ENCODE peak calls at places on chromosomes 12 and 14, in five cellular contexts. One of them, this sample, is unnamed.

GRCh38 chr12:62919827-62920226 is 15.1 kb downstream of the PPM1H start:
- DNase-seq in A549: no peak
- DNase-seq in AG09309: peak
- DNase-seq in fibroblast of mammary gland: peak
- DNase-seq in GM12878: no peak
- DNase-seq in this sample: peak

GRCh38 chr14:100524933-100525243 is 62.3 kb downstream of the BEGAIN start:
- DNase-seq in fibroblast of mammary gland: peak
- DNase-seq in A549: peak
- DNase-seq in GM12878: no peak
- DNase-seq in AG09309: no peak
- DNase-seq in this sample: peak

GRCh38 chr14:74792249-74793039 is 29.3 kb downstream of the YLPM1 start:
- DNase-seq in GM12878: no peak
- DNase-seq in fibroblast of mammary gland: peak
- DNase-seq in A549: no peak
- DNase-seq in AG09309: no peak
- DNase-seq in this sample: peak

GRCh38 chr12:80282761-80283160 is 161.3 kb upstream of the PTPRQ start:
- DNase-seq in A549: no peak
- DNase-seq in GM12878: no peak
- DNase-seq in AG09309: peak
- DNase-seq in fibroblast of mammary gland: peak
- DNase-seq in this sample: peak

GRCh38 chr12:131826064-131826928 is 1.9 kb upstream of the MMP17 start:
- DNase-seq in fibroblast of mammary gland: no peak
- DNase-seq in GM12878: no peak
- DNase-seq in A549: no peak
- DNase-seq in AG09309: no peak
- DNase-seq in this sample: no peak

GRCh38 chr12:27549231-27549800 is 25.3 kb downstream of the PPFIBP1 start:
- DNase-seq in AG09309: no peak
- DNase-seq in GM12878: no peak
- DNase-seq in fibroblast of mammary gland: peak
- DNase-seq in A549: peak
- DNase-seq in this sample: peak

GRCh38 chr14:97776890-97777564 is 979.8 kb downstream of the VRK1 start:
- DNase-seq in fibroblast of mammary gland: no peak
- DNase-seq in GM12878: no peak
- DNase-seq in AG09309: no peak
- DNase-seq in A549: no peak
- DNase-seq in this sample: no peak

GRCh38 chr14:88802596-88802995 is 9.8 kb upstream of the EML5 start:
- DNase-seq in A549: no peak
- DNase-seq in GM12878: no peak
- DNase-seq in AG09309: no peak
- DNase-seq in fibroblast of mammary gland: no peak
- DNase-seq in this sample: peak

GRCh38 chr12:96246926-96247566 is 52.9 kb downstream of the ELK3 start:
- DNase-seq in AG09309: no peak
- DNase-seq in GM12878: no peak
- DNase-seq in A549: no peak
- DNase-seq in fibroblast of mammary gland: no peak
- DNase-seq in this sample: no peak

GRCh38 chr14:99722741-99723140 is 38.6 kb downstream of the CYP46A1 start:
- DNase-seq in A549: no peak
- DNase-seq in AG09309: no peak
- DNase-seq in GM12878: no peak
- DNase-seq in fibroblast of mammary gland: no peak
- DNase-seq in this sample: no peak

GRCh38 chr14:62064741-62065323 is 302.6 kb downstream of the SNAPC1 start:
- DNase-seq in AG09309: no peak
- DNase-seq in fibroblast of mammary gland: no peak
- DNase-seq in GM12878: no peak
- DNase-seq in A549: no peak
- DNase-seq in this sample: no peak

GRCh38 chr14:67566908-67567307 is 33.2 kb downstream of the PIGH start:
- DNase-seq in GM12878: no peak
- DNase-seq in AG09309: peak
- DNase-seq in A549: no peak
- DNase-seq in fibroblast of mammary gland: no peak
- DNase-seq in this sample: peak

GRCh38 chr12:102067574-102068258 is 5.9 kb upstream of the WASHC3 start:
- DNase-seq in AG09309: peak
- DNase-seq in A549: no peak
- DNase-seq in fibroblast of mammary gland: peak
- DNase-seq in GM12878: no peak
- DNase-seq in this sample: peak

GRCh38 chr14:92930737-92931602 is 8.0 kb downstream of the CHGA start:
- DNase-seq in AG09309: peak
- DNase-seq in fibroblast of mammary gland: peak
- DNase-seq in A549: no peak
- DNase-seq in GM12878: no peak
- DNase-seq in this sample: no peak

GRCh38 chr12:3881208-3881980 is 8.2 kb upstream of the PARP11 start:
- DNase-seq in fibroblast of mammary gland: no peak
- DNase-seq in A549: no peak
- DNase-seq in GM12878: no peak
- DNase-seq in AG09309: no peak
- DNase-seq in this sample: no peak

GRCh38 chr12:75509621-75510020 is 1.8 kb downstream of the KRR1 start:
- DNase-seq in GM12878: no peak
- DNase-seq in AG09309: no peak
- DNase-seq in fibroblast of mammary gland: no peak
- DNase-seq in A549: no peak
- DNase-seq in this sample: no peak

GRCh38 chr14:92460916-92461579 is 52.5 kb upstream of the RIN3 start:
- DNase-seq in A549: no peak
- DNase-seq in fibroblast of mammary gland: peak
- DNase-seq in GM12878: peak
- DNase-seq in AG09309: peak
- DNase-seq in this sample: peak

GRCh38 chr12:49518914-49519573 is 19.8 kb upstream of the KCNH3 start:
- DNase-seq in A549: no peak
- DNase-seq in fibroblast of mammary gland: peak
- DNase-seq in GM12878: no peak
- DNase-seq in AG09309: no peak
- DNase-seq in this sample: peak

GRCh38 chr12:85273411-85274075 is 6.5 kb upstream of the ALX1 start:
- DNase-seq in fibroblast of mammary gland: no peak
- DNase-seq in AG09309: no peak
- DNase-seq in GM12878: no peak
- DNase-seq in A549: no peak
- DNase-seq in this sample: peak

GRCh38 chr12:25769076-25769945 is 189.2 kb upstream of the RASSF8 start:
- DNase-seq in GM12878: no peak
- DNase-seq in AG09309: peak
- DNase-seq in A549: peak
- DNase-seq in fibroblast of mammary gland: peak
- DNase-seq in this sample: peak

GRCh38 chr12:9813821-9814798 is 13.2 kb upstream of the KLRF1 start:
- DNase-seq in A549: peak
- DNase-seq in GM12878: peak
- DNase-seq in AG09309: no peak
- DNase-seq in fibroblast of mammary gland: peak
- DNase-seq in this sample: peak

GRCh38 chr14:69333791-69334337 is 64.2 kb downstream of the ERH start:
- DNase-seq in GM12878: no peak
- DNase-seq in fibroblast of mammary gland: no peak
- DNase-seq in A549: no peak
- DNase-seq in AG09309: no peak
- DNase-seq in this sample: no peak

GRCh38 chr12:22544038-22544979 is at the start of gene C2CD5:
- DNase-seq in fibroblast of mammary gland: peak
- DNase-seq in A549: peak
- DNase-seq in GM12878: peak
- DNase-seq in AG09309: peak
- DNase-seq in this sample: peak

GRCh38 chr14:61753631-61754030 is 8.6 kb upstream of the SNAPC1 start:
- DNase-seq in A549: no peak
- DNase-seq in AG09309: no peak
- DNase-seq in fibroblast of mammary gland: peak
- DNase-seq in GM12878: no peak
- DNase-seq in this sample: peak

GRCh38 chr12:131694116-131694838 is 16.6 kb upstream of the SFSWAP start:
- DNase-seq in GM12878: no peak
- DNase-seq in A549: no peak
- DNase-seq in fibroblast of mammary gland: no peak
- DNase-seq in AG09309: no peak
- DNase-seq in this sample: no peak

GRCh38 chr14:100691395-100692025 is 35.2 kb upstream of the DLK1 start:
- DNase-seq in A549: no peak
- DNase-seq in fibroblast of mammary gland: no peak
- DNase-seq in AG09309: no peak
- DNase-seq in GM12878: no peak
- DNase-seq in this sample: no peak

GRCh38 chr12:104456417-104456949 is at the start of gene CHST11:
- DNase-seq in fibroblast of mammary gland: peak
- DNase-seq in AG09309: peak
- DNase-seq in GM12878: no peak
- DNase-seq in A549: peak
- DNase-seq in this sample: peak
- TF ChIP-seq CTCF in fibroblast of mammary gland: peak
- TF ChIP-seq CTCF in AG09309: peak
- TF ChIP-seq CTCF in GM12878: peak
- TF ChIP-seq CTCF in A549: no peak
- TF ChIP-seq CTCF in this sample: peak

GRCh38 chr12:121209221-121209620 is 708 bp upstream of the P2RX4 start:
- DNase-seq in A549: no peak
- DNase-seq in GM12878: no peak
- DNase-seq in fibroblast of mammary gland: no peak
- DNase-seq in AG09309: no peak
- DNase-seq in this sample: no peak
- H3K4me3 ChIP-seq in A549: peak
- H3K4me3 ChIP-seq in GM12878: no peak
- H3K4me3 ChIP-seq in fibroblast of mammary gland: peak
- H3K4me3 ChIP-seq in AG09309: no peak
- H3K4me3 ChIP-seq in this sample: no peak

DNA sequence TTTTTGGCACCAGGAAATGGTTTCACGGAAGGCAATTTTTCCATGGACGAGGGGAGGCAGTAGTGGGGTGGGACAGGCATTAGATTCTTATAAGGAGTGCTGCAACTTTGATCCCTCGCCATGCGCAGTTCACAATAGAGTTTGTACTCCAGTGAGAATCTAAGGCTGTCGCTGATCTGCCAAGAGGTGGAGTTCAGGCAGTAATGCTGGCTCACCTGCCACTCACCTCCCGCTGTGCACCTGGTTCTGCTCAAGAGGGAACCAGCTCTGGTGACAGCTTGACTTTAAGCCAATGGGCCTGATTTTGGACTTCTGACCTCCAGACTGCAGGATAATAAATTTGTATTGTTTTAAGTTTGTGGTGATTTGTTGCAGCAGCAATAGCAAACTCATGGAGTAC is 80.8 kb upstream of the TTC7B start:
- DNase-seq in A549: no peak
- DNase-seq in GM12878: no peak
- DNase-seq in fibroblast of mammary gland: no peak
- DNase-seq in AG09309: no peak
- DNase-seq in this sample: no peak
- TF ChIP-seq CTCF in A549: no peak
- TF ChIP-seq CTCF in GM12878: no peak
- TF ChIP-seq CTCF in fibroblast of mammary gland: no peak
- TF ChIP-seq CTCF in AG09309: no peak
- TF ChIP-seq CTCF in this sample: no peak

GRCh38 chr14:103109789-103110415 is 13.4 kb upstream of the TNFAIP2 start:
- DNase-seq in A549: no peak
- DNase-seq in fibroblast of mammary gland: peak
- DNase-seq in AG09309: no peak
- DNase-seq in GM12878: no peak
- DNase-seq in this sample: peak
- H3K4me3 ChIP-seq in A549: peak
- H3K4me3 ChIP-seq in fibroblast of mammary gland: peak
- H3K4me3 ChIP-seq in AG09309: no peak
- H3K4me3 ChIP-seq in GM12878: no peak
- H3K4me3 ChIP-seq in this sample: no peak

GRCh38 chr12:69287556-69287955 is 48.2 kb downstream of the CPSF6 start:
- DNase-seq in GM12878: no peak
- DNase-seq in fibroblast of mammary gland: no peak
- DNase-seq in AG09309: no peak
- DNase-seq in A549: no peak
- DNase-seq in this sample: no peak

GRCh38 chr12:69278814-69279782 is 39.7 kb downstream of the CPSF6 start:
- DNase-seq in AG09309: no peak
- DNase-seq in fibroblast of mammary gland: no peak
- DNase-seq in GM12878: no peak
- DNase-seq in A549: no peak
- DNase-seq in this sample: no peak

GRCh38 chr12:69284131-69284530 is 44.8 kb downstream of the CPSF6 start:
- DNase-seq in GM12878: no peak
- DNase-seq in A549: peak
- DNase-seq in AG09309: no peak
- DNase-seq in fibroblast of mammary gland: peak
- DNase-seq in this sample: peak
- TF ChIP-seq CTCF in GM12878: no peak
- TF ChIP-seq CTCF in A549: no peak
- TF ChIP-seq CTCF in AG09309: peak
- TF ChIP-seq CTCF in fibroblast of mammary gland: peak
- TF ChIP-seq CTCF in this sample: peak

GRCh38 chr12:111412007-111412829 is 6.5 kb downstream of the SH2B3 start:
- DNase-seq in A549: no peak
- DNase-seq in GM12878: no peak
- DNase-seq in fibroblast of mammary gland: no peak
- DNase-seq in AG09309: no peak
- DNase-seq in this sample: peak
- H3K4me3 ChIP-seq in A549: no peak
- H3K4me3 ChIP-seq in GM12878: peak
- H3K4me3 ChIP-seq in fibroblast of mammary gland: no peak
- H3K4me3 ChIP-seq in AG09309: no peak
- H3K4me3 ChIP-seq in this sample: no peak

GRCh38 chr12:52141306-52141705 is 50.5 kb downstream of the KRT80 start:
- DNase-seq in A549: no peak
- DNase-seq in GM12878: no peak
- DNase-seq in fibroblast of mammary gland: no peak
- DNase-seq in AG09309: no peak
- DNase-seq in this sample: no peak
- TF ChIP-seq CTCF in A549: no peak
- TF ChIP-seq CTCF in GM12878: no peak
- TF ChIP-seq CTCF in fibroblast of mammary gland: no peak
- TF ChIP-seq CTCF in AG09309: no peak
- TF ChIP-seq CTCF in this sample: peak

This sample was measured in choroid plexus epithelial cell.